ENCODE peak calls at places on chromosomes 7 and 10, in ten cellular contexts. J is HCT116, K is hepatocyte, Z is PC-3, W is OCI-LY7, M is GM23338, F is MM.1S, U is GM23248, C is PC-9, Q is SK-N-SH. T is an unnamed sample. For H3K9me2, the result is how much of the 10 kb centered on the place peaks cover.

GRCh38 chr7:20798081-20798693 is 11.5 kb upstream of the SP8 start:
- DNase-seq in J (peak), K (peak), Z (peak), W (no peak), M (peak), F (peak), U (peak), C (peak), Q (peak), T (peak)

GRCh38 chr10:25758041-25758457 is 176.0 kb upstream of the MYO3A start:
- DNase-seq in J (peak), K (peak), Z (peak), W (peak), M (peak), F (peak), U (peak), C (peak), Q (peak), T (peak)

GRCh38 chr10:70779685-70780369 is 5.3 kb downstream of the TBATA start:
- DNase-seq in J (no peak), K (no peak), Z (no peak), W (no peak), M (no peak), F (no peak), U (peak), C (no peak), Q (peak), T (peak)

GRCh38 chr7:114689391-114689790 is 232.5 kb upstream of the MDFIC start:
- DNase-seq in J (no peak), K (no peak), Z (no peak), W (no peak), M (peak), F (no peak), U (no peak), C (no peak), Q (no peak), T (no peak)

GRCh38 chr10:116113721-116114501 is 159.1 kb downstream of the GFRA1 start:
- DNase-seq in J (no peak), K (no peak), Z (no peak), W (no peak), M (no peak), F (no peak), U (peak), C (no peak), Q (no peak), T (no peak)

GRCh38 chr7:36070230-36070629 is 82.8 kb upstream of the EEPD1 start:
- DNase-seq in J (no peak), K (no peak), Z (no peak), W (no peak), M (no peak), F (no peak), U (no peak), C (no peak), Q (no peak), T (no peak)

GRCh38 chr7:73988197-73988596 is 39.8 kb upstream of the ELN start:
- DNase-seq in J (no peak), K (no peak), Z (no peak), W (no peak), M (no peak), F (no peak), U (peak), C (no peak), Q (no peak), T (no peak)

GRCh38 chr7:115476666-115477065 is 553.9 kb downstream of the TFEC start:
- DNase-seq in J (no peak), K (peak), Z (no peak), W (no peak), M (peak), F (no peak), U (peak), C (no peak), Q (no peak), T (no peak)

GRCh38 chr7:128735433-128735832 is 3.7 kb upstream of the CALU start:
- DNase-seq in J (no peak), K (no peak), Z (no peak), W (no peak), M (no peak), F (no peak), U (no peak), C (no peak), Q (no peak), T (peak)

GRCh38 chr10:24824536-24824935 is 100.8 kb upstream of the ARHGAP21 start:
- DNase-seq in J (no peak), K (no peak), Z (no peak), W (no peak), M (no peak), F (no peak), U (no peak), C (no peak), Q (no peak), T (no peak)

GRCh38 chr10:101816913-101817541 is 1.2 kb downstream of the OGA start:
- DNase-seq in J (no peak), K (no peak), Z (no peak), W (no peak), M (no peak), F (no peak), U (peak), C (no peak), Q (no peak), T (no peak)

GRCh38 chr7:77245015-77245755 is 45.6 kb upstream of the FGL2 start:
- DNase-seq in J (no peak), K (no peak), Z (no peak), W (no peak), M (no peak), F (no peak), U (no peak), C (no peak), Q (no peak), T (no peak)

GRCh38 chr7:31423994-31424393 is 83.5 kb upstream of the NEUROD6 start:
- DNase-seq in J (no peak), K (no peak), Z (no peak), W (no peak), M (no peak), F (no peak), U (no peak), C (no peak), Q (no peak), T (no peak)

GRCh38 chr10:7407368-7408002 is 3.3 kb downstream of the SFMBT2 start:
- DNase-seq in J (no peak), K (peak), Z (no peak), W (no peak), M (peak), F (no peak), U (peak), C (no peak), Q (no peak), T (no peak)

GRCh38 chr10:79932307-79932706 is 16.6 kb downstream of the SFTPD start:
- DNase-seq in J (no peak), K (no peak), Z (peak), W (no peak), M (no peak), F (no peak), U (no peak), C (no peak), Q (no peak), T (no peak)

GRCh38 chr7:148524479-148525173 is 65.9 kb upstream of the C7orf33 start:
- DNase-seq in J (no peak), K (peak), Z (no peak), W (no peak), M (no peak), F (no peak), U (no peak), C (no peak), Q (no peak), T (peak)

GRCh38 chr10:3336673-3337293 is 164.2 kb upstream of the PITRM1 start:
- DNase-seq in J (no peak), K (no peak), Z (no peak), W (no peak), M (no peak), F (no peak), U (no peak), C (no peak), Q (no peak), T (no peak)

GRCh38 chr10:132392811-132393694 is 3.9 kb upstream of the PWWP2B start:
- DNase-seq in J (no peak), K (no peak), Z (peak), W (no peak), M (no peak), F (no peak), U (peak), C (peak), Q (no peak), T (no peak)

GRCh38 chr7:17444673-17445072 is 146.2 kb downstream of the AHR start:
- DNase-seq in J (peak), K (peak), Z (peak), W (no peak), M (no peak), F (no peak), U (peak), C (peak), Q (no peak), T (no peak)

GRCh38 chr7:73822319-73823173 is 8.2 kb upstream of the CLDN4 start:
- DNase-seq in J (peak), K (peak), Z (peak), W (no peak), M (no peak), F (no peak), U (peak), C (peak), Q (peak), T (no peak)

GRCh38 chr10:94567714-94568520 is 22.3 kb downstream of the HELLS start:
- DNase-seq in J (no peak), K (no peak), Z (peak), W (no peak), M (no peak), F (no peak), U (no peak), C (no peak), Q (no peak), T (no peak)

GRCh38 chr10:61140765-61141392 is 196.9 kb upstream of the RHOBTB1 start:
- DNase-seq in J (peak), K (peak), Z (peak), W (peak), M (peak), F (peak), U (peak), C (no peak), Q (peak), T (peak)

DNA sequence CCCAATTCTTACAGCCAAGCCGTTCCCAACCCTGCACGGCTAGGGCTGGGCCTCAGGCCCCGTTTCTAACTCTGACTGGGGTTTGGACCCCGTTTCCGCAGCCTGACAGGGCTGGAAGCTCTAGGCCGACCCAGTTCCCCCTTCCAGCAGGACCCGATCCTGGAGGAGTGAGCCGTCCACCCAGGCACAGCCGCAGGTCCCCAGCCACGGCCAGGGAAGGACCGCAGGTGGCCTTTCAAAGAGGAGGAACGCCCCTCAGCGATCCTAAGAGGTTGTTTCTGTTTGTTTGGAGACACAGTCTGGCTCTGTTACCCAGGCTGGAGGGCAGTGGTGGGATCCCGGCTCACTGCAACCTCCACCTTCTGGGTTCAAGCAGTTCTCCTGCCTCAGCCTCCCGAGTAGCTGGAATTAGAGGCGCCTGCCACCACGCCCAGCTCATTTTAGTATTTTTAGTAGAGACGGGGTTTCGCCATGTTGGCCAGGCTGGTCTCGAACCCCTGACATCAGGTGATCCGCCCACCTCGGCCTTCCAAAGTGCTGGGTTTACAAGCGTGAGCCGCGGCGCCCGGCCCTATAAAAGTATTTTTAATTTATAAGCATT is 778 bp upstream of the GET4 start:
- DNase-seq in J (no peak), K (no peak), Z (no peak), W (no peak), M (no peak), F (no peak), U (no peak), C (no peak), Q (no peak), T (no peak)
- H3K27ac ChIP-seq in J (peak), K (peak), Z (peak), W (peak), M (peak), F (no peak), U (peak), C (peak), Q (peak), T (no peak)

GRCh38 chr7:158323741-158324396 is 263.8 kb downstream of the PTPRN2 start:
- DNase-seq in J (no peak), K (no peak), Z (no peak), W (no peak), M (no peak), F (no peak), U (no peak), C (no peak), Q (peak), T (no peak)
- H3K9me2 ChIP-seq in J (under half), K (under half), Z (under half), W (under half), M (under half), F (under half), U (under half), C (under half), Q (under half), T (under half)

GRCh38 chr7:127391591-127392181 is 822 bp downstream of the ZNF800 start:
- DNase-seq in J (no peak), K (peak), Z (peak), W (peak), M (peak), F (peak), U (peak), C (peak), Q (no peak), T (peak)
- H3K27ac ChIP-seq in J (peak), K (peak), Z (no peak), W (peak), M (no peak), F (peak), U (peak), C (peak), Q (peak), T (peak)

GRCh38 chr10:48940958-48941357 is 1.3 kb upstream of the LRRC18 start:
- DNase-seq in J (no peak), K (no peak), Z (no peak), W (no peak), M (no peak), F (no peak), U (no peak), C (no peak), Q (no peak), T (no peak)
- H3K9me2 ChIP-seq in J (under half), K (under half), Z (under half), W (under half), M (under half), F (under half), U (under half), C (under half), Q (under half), T (under half)

GRCh38 chr10:10794056-10794455 is 223.6 kb upstream of the CELF2 start:
- DNase-seq in J (no peak), K (no peak), Z (peak), W (no peak), M (no peak), F (no peak), U (no peak), C (peak), Q (no peak), T (no peak)

GRCh38 chr10:10796061-10796773 is 221.5 kb upstream of the CELF2 start:
- DNase-seq in J (no peak), K (peak), Z (no peak), W (no peak), M (peak), F (no peak), U (peak), C (no peak), Q (no peak), T (no peak)

GRCh38 chr10:10791869-10792268 is 225.8 kb upstream of the CELF2 start:
- DNase-seq in J (no peak), K (no peak), Z (no peak), W (no peak), M (no peak), F (no peak), U (no peak), C (no peak), Q (no peak), T (no peak)

GRCh38 chr10:10794776-10795175 is 222.9 kb upstream of the CELF2 start:
- DNase-seq in J (no peak), K (no peak), Z (peak), W (no peak), M (no peak), F (no peak), U (no peak), C (peak), Q (no peak), T (no peak)

DNA sequence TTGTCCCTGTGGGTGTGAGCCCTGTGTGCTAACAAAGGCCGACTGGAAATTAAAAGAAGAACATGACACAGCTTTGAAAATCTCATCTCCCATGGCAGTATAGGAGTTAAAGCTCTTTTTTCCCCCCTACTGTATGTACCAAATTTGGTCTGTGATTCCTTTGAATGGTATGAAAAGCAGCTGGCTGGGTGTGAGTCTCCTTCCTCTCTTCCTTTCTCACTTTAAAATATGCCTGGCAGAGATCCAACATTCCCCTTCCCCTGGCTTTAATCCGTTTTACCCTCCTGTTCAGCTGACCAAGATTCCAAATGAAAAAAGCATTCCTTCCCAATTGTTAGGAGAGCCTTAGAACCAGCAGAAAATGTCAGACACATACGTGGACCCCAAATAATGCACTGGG is 225.0 kb upstream of the CELF2 start:
- DNase-seq in J (no peak), K (peak), Z (peak), W (no peak), M (peak), F (no peak), U (peak), C (peak), Q (no peak), T (no peak)
- H3K27ac ChIP-seq in J (no peak), K (peak), Z (peak), W (no peak), M (no peak), F (no peak), U (peak), C (peak), Q (no peak), T (no peak)

DNA sequence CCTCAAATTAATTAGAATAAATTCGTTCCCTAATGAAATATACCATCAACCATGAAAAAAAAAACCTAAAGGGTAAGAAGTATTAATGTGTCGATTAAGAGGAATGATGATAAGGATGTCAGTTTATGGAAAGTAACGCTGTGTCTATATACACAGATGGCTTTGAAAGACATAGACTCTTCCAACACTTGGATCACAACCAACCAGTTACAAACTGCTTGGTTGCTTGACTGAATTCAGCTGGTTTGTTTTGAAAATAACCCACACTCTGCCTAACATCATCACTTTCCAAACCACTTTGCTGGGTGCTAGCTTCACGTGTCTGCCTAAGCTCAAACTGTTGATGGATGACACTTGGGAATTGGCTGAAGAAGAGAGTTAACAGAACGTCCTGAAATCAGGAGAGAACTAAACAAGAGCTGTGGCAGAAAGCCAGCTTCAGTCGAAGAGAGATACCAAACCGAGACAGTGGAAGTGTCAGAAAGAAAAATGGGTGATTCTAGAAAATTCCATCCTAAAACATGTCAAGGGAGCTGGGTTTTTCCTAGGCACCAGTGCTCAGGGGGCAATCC is 420.9 kb upstream of the AUTS2 start:
- DNase-seq in J (no peak), K (no peak), Z (no peak), W (no peak), M (no peak), F (no peak), U (no peak), C (no peak), Q (no peak), T (no peak)
- H3K9me2 ChIP-seq in J (under half), K (under half), Z (under half), W (under half), M (under half), F (under half), U (under half), C (under half), Q (under half), T (under half)

GRCh38 chr10:18577823-18578685 is 73.3 kb downstream of the NSUN6 start:
- DNase-seq in J (no peak), K (no peak), Z (no peak), W (no peak), M (no peak), F (peak), U (no peak), C (no peak), Q (no peak), T (no peak)

GRCh38 chr10:18583575-18584270 is 67.7 kb downstream of the NSUN6 start:
- DNase-seq in J (no peak), K (no peak), Z (peak), W (no peak), M (no peak), F (no peak), U (peak), C (no peak), Q (no peak), T (peak)

GRCh38 chr10:18582803-18583202 is 68.6 kb downstream of the NSUN6 start:
- DNase-seq in J (no peak), K (no peak), Z (no peak), W (no peak), M (no peak), F (peak), U (no peak), C (no peak), Q (no peak), T (no peak)
- H3K27ac ChIP-seq in J (no peak), K (no peak), Z (no peak), W (no peak), M (no peak), F (no peak), U (no peak), C (no peak), Q (no peak), T (no peak)

GRCh38 chr10:22017283-22018020 is 13.9 kb upstream of the DNAJC1 start:
- DNase-seq in J (no peak), K (no peak), Z (peak), W (no peak), M (no peak), F (no peak), U (no peak), C (no peak), Q (no peak), T (peak)

GRCh38 chr10:22010973-22011408 is 7.5 kb upstream of the DNAJC1 start:
- DNase-seq in J (peak), K (peak), Z (peak), W (peak), M (peak), F (peak), U (peak), C (no peak), Q (no peak), T (peak)

DNA sequence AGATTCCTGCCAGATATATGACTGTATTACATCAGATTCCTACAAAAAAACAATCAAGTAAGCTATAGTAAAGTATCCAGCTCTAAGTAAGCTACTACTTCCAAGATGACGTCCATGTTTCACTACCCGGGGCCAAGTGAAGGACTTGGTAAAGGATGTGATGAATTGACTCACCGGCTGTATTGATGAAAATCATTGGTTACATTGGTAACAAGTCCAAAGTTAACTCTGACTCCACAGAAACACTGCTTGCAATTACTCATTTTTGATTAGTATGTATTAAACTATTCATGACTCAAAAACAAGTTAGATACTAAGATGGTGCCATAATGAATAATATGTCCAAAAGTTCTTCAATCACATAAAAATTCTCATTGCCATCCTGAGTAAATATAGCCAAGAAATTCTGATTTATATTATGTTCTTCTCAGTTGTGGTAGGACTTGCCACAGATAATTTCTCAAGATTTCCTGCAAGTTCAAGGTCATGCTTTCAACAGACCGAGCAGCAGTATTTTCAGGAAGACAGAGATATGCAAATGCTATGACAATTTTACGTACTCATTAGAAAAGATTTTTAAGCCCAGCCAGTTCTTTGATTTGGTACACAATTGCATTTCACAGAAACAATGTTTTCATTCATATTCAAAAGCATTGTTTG is 12.6 kb upstream of the DNAJC1 start:
- DNase-seq in J (no peak), K (no peak), Z (peak), W (no peak), M (no peak), F (no peak), U (peak), C (no peak), Q (no peak), T (peak)
- H3K9me2 ChIP-seq in J (under half), K (under half), Z (under half), W (under half), M (under half), F (under half), U (under half), C (under half), Q (under half), T (under half)

T was measured in Karpas-422.